ENCODE peak calls at places on chromosomes 3 and 15, in ten cellular contexts. One of them, this sample, is unnamed.
A peak's percentile ranks its signal among the peaks of the same experiment; 100 is the strongest.

GRCh38 chr3:13525827-13526625 is 22.9 kb upstream of the FBLN2 start:
- DNase-seq in Panc1: no peak
- DNase-seq in H1: no peak
- DNase-seq in SK-N-MC: no peak
- DNase-seq in suprapubic skin: no peak
- DNase-seq in transverse colon: no peak
- DNase-seq in HepG2: no peak
- DNase-seq in spleen: peak; percentile 69
- DNase-seq in sigmoid colon: no peak
- DNase-seq in GM23338: no peak
- DNase-seq in this sample: no peak

GRCh38 chr15:71151061-71151460 is 35.8 kb downstream of the THSD4 start:
- DNase-seq in transverse colon: no peak
- DNase-seq in SK-N-MC: no peak
- DNase-seq in sigmoid colon: no peak
- DNase-seq in Panc1: no peak
- DNase-seq in HepG2: no peak
- DNase-seq in suprapubic skin: no peak
- DNase-seq in spleen: no peak
- DNase-seq in H1: no peak
- DNase-seq in GM23338: no peak
- DNase-seq in this sample: no peak

GRCh38 chr3:155946178-155946577 is 75.7 kb downstream of the GMPS start:
- DNase-seq in H1: no peak
- DNase-seq in HepG2: peak; percentile 20
- DNase-seq in sigmoid colon: no peak
- DNase-seq in suprapubic skin: no peak
- DNase-seq in GM23338: no peak
- DNase-seq in transverse colon: no peak
- DNase-seq in SK-N-MC: no peak
- DNase-seq in spleen: no peak
- DNase-seq in Panc1: peak; percentile 25
- DNase-seq in this sample: no peak

GRCh38 chr3:125141596-125142417 is 70.7 kb downstream of the SLC12A8 start:
- DNase-seq in spleen: peak; percentile 95
- DNase-seq in suprapubic skin: no peak
- DNase-seq in H1: peak; percentile 81
- DNase-seq in sigmoid colon: peak; percentile 84
- DNase-seq in HepG2: no peak
- DNase-seq in Panc1: no peak
- DNase-seq in GM23338: peak; percentile 88
- DNase-seq in transverse colon: peak; percentile 74
- DNase-seq in SK-N-MC: no peak
- DNase-seq in this sample: peak; percentile 50

GRCh38 chr15:70275461-70276138 is 177.9 kb upstream of the TLE3 start:
- DNase-seq in transverse colon: no peak
- DNase-seq in spleen: peak; percentile 39
- DNase-seq in HepG2: no peak
- DNase-seq in Panc1: no peak
- DNase-seq in H1: no peak
- DNase-seq in suprapubic skin: peak; percentile 36
- DNase-seq in GM23338: no peak
- DNase-seq in SK-N-MC: no peak
- DNase-seq in sigmoid colon: no peak
- DNase-seq in this sample: no peak

GRCh38 chr15:64016257-64016656 is 30.0 kb downstream of the DAPK2 start:
- DNase-seq in suprapubic skin: no peak
- DNase-seq in Panc1: no peak
- DNase-seq in HepG2: no peak
- DNase-seq in SK-N-MC: no peak
- DNase-seq in transverse colon: no peak
- DNase-seq in spleen: no peak
- DNase-seq in sigmoid colon: no peak
- DNase-seq in GM23338: no peak
- DNase-seq in H1: no peak
- DNase-seq in this sample: no peak

GRCh38 chr3:123642182-123642956 is 57.5 kb upstream of the HACD2 start:
- DNase-seq in SK-N-MC: peak; percentile 74
- DNase-seq in spleen: peak; percentile 77
- DNase-seq in H1: peak; percentile 93
- DNase-seq in transverse colon: peak; percentile 84
- DNase-seq in Panc1: peak; percentile 77
- DNase-seq in sigmoid colon: peak; percentile 95
- DNase-seq in suprapubic skin: no peak
- DNase-seq in GM23338: peak; percentile 96
- DNase-seq in HepG2: peak; percentile 95
- DNase-seq in this sample: peak; percentile 72

GRCh38 chr15:64905119-64905831 is 6.4 kb upstream of the ANKDD1A start:
- DNase-seq in suprapubic skin: peak; percentile 81
- DNase-seq in SK-N-MC: no peak
- DNase-seq in GM23338: peak; percentile 98
- DNase-seq in Panc1: no peak
- DNase-seq in sigmoid colon: peak; percentile 89
- DNase-seq in H1: peak; percentile 96
- DNase-seq in HepG2: peak; percentile 22
- DNase-seq in transverse colon: peak; percentile 79
- DNase-seq in spleen: peak; percentile 94
- DNase-seq in this sample: peak; percentile 73

GRCh38 chr3:30607032-30607833 is 832 bp downstream of the TGFBR2 start:
- DNase-seq in suprapubic skin: peak; percentile 87
- DNase-seq in sigmoid colon: peak; percentile 86
- DNase-seq in transverse colon: peak; percentile 81
- DNase-seq in GM23338: peak; percentile 78
- DNase-seq in H1: peak; percentile 68
- DNase-seq in SK-N-MC: no peak
- DNase-seq in Panc1: no peak
- DNase-seq in spleen: peak; percentile 97
- DNase-seq in HepG2: no peak
- DNase-seq in this sample: peak; percentile 77

GRCh38 chr3:118987466-118987865 is 47.2 kb downstream of the IGSF11 start:
- DNase-seq in H1: no peak
- DNase-seq in spleen: no peak
- DNase-seq in sigmoid colon: peak; percentile 85
- DNase-seq in Panc1: no peak
- DNase-seq in SK-N-MC: no peak
- DNase-seq in transverse colon: peak; percentile 13
- DNase-seq in suprapubic skin: no peak
- DNase-seq in HepG2: no peak
- DNase-seq in GM23338: no peak
- DNase-seq in this sample: peak; percentile 69

GRCh38 chr3:58521002-58521670 is 15.9 kb downstream of the ACOX2 start:
- DNase-seq in SK-N-MC: no peak
- DNase-seq in HepG2: peak; percentile 81
- DNase-seq in H1: no peak
- DNase-seq in spleen: no peak
- DNase-seq in suprapubic skin: no peak
- DNase-seq in GM23338: no peak
- DNase-seq in transverse colon: no peak
- DNase-seq in sigmoid colon: no peak
- DNase-seq in Panc1: no peak
- DNase-seq in this sample: no peak

GRCh38 chr15:34223904-34224596 is 766 bp upstream of the EMC4 start:
- DNase-seq in H1: no peak
- DNase-seq in transverse colon: peak; percentile 9
- DNase-seq in sigmoid colon: no peak
- DNase-seq in suprapubic skin: no peak
- DNase-seq in Panc1: no peak
- DNase-seq in spleen: no peak
- DNase-seq in SK-N-MC: no peak
- DNase-seq in HepG2: no peak
- DNase-seq in GM23338: peak; percentile 19
- DNase-seq in this sample: no peak

GRCh38 chr15:91952216-91952615 is 98.7 kb downstream of the SLCO3A1 start:
- DNase-seq in spleen: no peak
- DNase-seq in transverse colon: no peak
- DNase-seq in GM23338: no peak
- DNase-seq in SK-N-MC: no peak
- DNase-seq in H1: no peak
- DNase-seq in Panc1: no peak
- DNase-seq in sigmoid colon: no peak
- DNase-seq in suprapubic skin: no peak
- DNase-seq in HepG2: no peak
- DNase-seq in this sample: no peak

GRCh38 chr15:59157398-59157797 is 49.2 kb upstream of the LDHAL6B start:
- DNase-seq in sigmoid colon: no peak
- DNase-seq in H1: no peak
- DNase-seq in transverse colon: no peak
- DNase-seq in suprapubic skin: no peak
- DNase-seq in HepG2: no peak
- DNase-seq in Panc1: no peak
- DNase-seq in SK-N-MC: no peak
- DNase-seq in spleen: no peak
- DNase-seq in GM23338: no peak
- DNase-seq in this sample: no peak

GRCh38 chr15:59157840-59158700 is 48.6 kb upstream of the LDHAL6B start:
- DNase-seq in SK-N-MC: no peak
- DNase-seq in sigmoid colon: no peak
- DNase-seq in H1: no peak
- DNase-seq in spleen: no peak
- DNase-seq in GM23338: no peak
- DNase-seq in HepG2: no peak
- DNase-seq in suprapubic skin: no peak
- DNase-seq in Panc1: no peak
- DNase-seq in transverse colon: no peak
- DNase-seq in this sample: no peak

GRCh38 chr15:59152694-59153450 is 47.9 kb downstream of the CCNB2 start:
- DNase-seq in SK-N-MC: no peak
- DNase-seq in GM23338: no peak
- DNase-seq in sigmoid colon: no peak
- DNase-seq in spleen: no peak
- DNase-seq in H1: no peak
- DNase-seq in Panc1: no peak
- DNase-seq in transverse colon: no peak
- DNase-seq in HepG2: no peak
- DNase-seq in suprapubic skin: no peak
- DNase-seq in this sample: no peak

GRCh38 chr15:59153466-59153865 is 48.5 kb downstream of the CCNB2 start:
- DNase-seq in suprapubic skin: no peak
- DNase-seq in GM23338: no peak
- DNase-seq in HepG2: no peak
- DNase-seq in sigmoid colon: no peak
- DNase-seq in Panc1: no peak
- DNase-seq in transverse colon: no peak
- DNase-seq in spleen: no peak
- DNase-seq in H1: no peak
- DNase-seq in SK-N-MC: no peak
- DNase-seq in this sample: no peak

DNA sequence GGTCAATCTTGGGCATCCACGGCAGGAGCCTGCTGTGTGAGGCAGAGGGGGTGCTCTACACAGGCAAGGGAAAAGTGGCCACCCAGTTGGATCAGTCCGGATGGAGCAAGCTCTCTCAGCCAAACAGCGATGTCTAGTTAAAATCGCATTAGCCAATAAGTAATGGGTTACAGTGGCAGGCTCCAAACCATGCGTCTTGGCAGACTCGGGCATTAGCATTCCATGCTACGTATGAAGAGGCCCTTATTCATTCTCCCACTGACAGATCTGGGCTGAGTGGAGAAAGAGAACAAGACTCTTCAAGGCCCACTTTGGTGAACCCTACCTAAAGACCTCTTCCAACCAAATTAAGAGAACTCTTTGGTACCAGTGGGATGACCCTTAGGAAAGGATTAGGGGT is 49.3 kb downstream of the CCNB2 start:
- DNase-seq in SK-N-MC: no peak
- DNase-seq in Panc1: no peak
- DNase-seq in sigmoid colon: no peak
- DNase-seq in suprapubic skin: no peak
- DNase-seq in transverse colon: no peak
- DNase-seq in HepG2: no peak
- DNase-seq in H1: no peak
- DNase-seq in GM23338: no peak
- DNase-seq in spleen: no peak
- DNase-seq in this sample: no peak
- TF ChIP-seq POLR2AphosphoS5 in SK-N-MC: no peak
- TF ChIP-seq POLR2AphosphoS5 in Panc1: no peak
- TF ChIP-seq POLR2AphosphoS5 in sigmoid colon: no peak
- TF ChIP-seq POLR2AphosphoS5 in suprapubic skin: no peak
- TF ChIP-seq POLR2AphosphoS5 in transverse colon: no peak
- TF ChIP-seq POLR2AphosphoS5 in HepG2: no peak
- TF ChIP-seq POLR2AphosphoS5 in H1: no peak
- TF ChIP-seq POLR2AphosphoS5 in GM23338: no peak
- TF ChIP-seq POLR2AphosphoS5 in spleen: no peak
- TF ChIP-seq POLR2AphosphoS5 in this sample: no peak

GRCh38 chr3:160402249-160403027 is 3.0 kb downstream of the SMC4 start:
- DNase-seq in suprapubic skin: no peak
- DNase-seq in H1: no peak
- DNase-seq in Panc1: no peak
- DNase-seq in transverse colon: no peak
- DNase-seq in GM23338: no peak
- DNase-seq in SK-N-MC: no peak
- DNase-seq in HepG2: no peak
- DNase-seq in spleen: no peak
- DNase-seq in sigmoid colon: no peak
- DNase-seq in this sample: no peak
- H3K4me3 ChIP-seq in suprapubic skin: peak overlapping the region; percentile 68
- H3K4me3 ChIP-seq in H1: peak overlapping the region; percentile 12
- H3K4me3 ChIP-seq in Panc1: peak overlapping the region; percentile 71
- H3K4me3 ChIP-seq in transverse colon: no peak overlapping the region
- H3K4me3 ChIP-seq in GM23338: peak overlapping the region; percentile 60
- H3K4me3 ChIP-seq in SK-N-MC: peak overlapping the region; percentile 98
- H3K4me3 ChIP-seq in HepG2: peak overlapping the region; percentile 94
- H3K4me3 ChIP-seq in spleen: no peak overlapping the region
- H3K4me3 ChIP-seq in sigmoid colon: no peak overlapping the region
- H3K4me3 ChIP-seq in this sample: peak overlapping the region; percentile 80

DNA sequence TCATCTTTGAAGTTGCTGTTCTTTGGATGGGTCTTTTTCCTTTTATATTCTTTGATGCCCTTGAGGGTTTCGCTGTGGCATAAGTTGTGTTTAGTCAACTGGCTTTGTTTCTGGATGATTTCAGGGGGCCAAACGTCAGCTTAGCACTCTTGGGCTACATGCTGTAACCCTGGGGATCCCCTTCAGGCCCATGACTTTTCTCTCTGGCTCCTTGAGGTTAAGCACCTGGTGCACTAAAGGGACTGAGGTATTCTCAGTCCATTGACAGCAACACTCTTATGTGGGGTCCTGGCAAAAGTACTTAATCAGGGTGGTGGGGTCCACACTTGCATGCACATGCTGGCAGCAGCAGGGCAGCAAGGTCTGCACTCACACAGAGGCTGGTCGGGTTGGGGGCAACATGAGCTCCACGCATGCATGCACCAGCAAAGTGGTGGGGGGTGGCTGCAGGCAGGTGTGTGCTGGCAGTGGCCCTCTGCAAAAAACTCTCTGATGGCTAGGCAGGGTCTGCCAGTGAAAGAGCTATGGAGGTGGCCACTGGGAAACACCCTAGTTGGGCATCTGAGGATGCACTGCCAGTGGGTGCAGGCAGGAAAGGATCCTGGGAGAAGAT is 38.1 kb upstream of the CD200R1L start:
- DNase-seq in suprapubic skin: no peak
- DNase-seq in GM23338: no peak
- DNase-seq in HepG2: no peak
- DNase-seq in sigmoid colon: no peak
- DNase-seq in H1: no peak
- DNase-seq in Panc1: no peak
- DNase-seq in transverse colon: no peak
- DNase-seq in SK-N-MC: no peak
- DNase-seq in spleen: no peak
- DNase-seq in this sample: no peak
- H3K36me3 ChIP-seq in suprapubic skin: no peaks in the 10 kb centered on the region
- H3K36me3 ChIP-seq in GM23338: no peaks in the 10 kb centered on the region
- H3K36me3 ChIP-seq in HepG2: no peaks in the 10 kb centered on the region
- H3K36me3 ChIP-seq in sigmoid colon: no peaks in the 10 kb centered on the region
- H3K36me3 ChIP-seq in H1: no peaks in the 10 kb centered on the region
- H3K36me3 ChIP-seq in Panc1: no peaks in the 10 kb centered on the region
- H3K36me3 ChIP-seq in transverse colon: no peaks in the 10 kb centered on the region
- H3K36me3 ChIP-seq in SK-N-MC: no peaks in the 10 kb centered on the region
- H3K36me3 ChIP-seq in spleen: no peaks in the 10 kb centered on the region
- H3K36me3 ChIP-seq in this sample: no peaks in the 10 kb centered on the region

GRCh38 chr3:41204369-41204768 is 5.1 kb downstream of the CTNNB1 start:
- DNase-seq in H1: no peak
- DNase-seq in sigmoid colon: no peak
- DNase-seq in HepG2: no peak
- DNase-seq in Panc1: no peak
- DNase-seq in GM23338: no peak
- DNase-seq in suprapubic skin: no peak
- DNase-seq in SK-N-MC: no peak
- DNase-seq in transverse colon: no peak
- DNase-seq in spleen: no peak
- DNase-seq in this sample: no peak
- TF ChIP-seq POLR2AphosphoS5 in H1: no peak
- TF ChIP-seq POLR2AphosphoS5 in sigmoid colon: no peak
- TF ChIP-seq POLR2AphosphoS5 in HepG2: no peak
- TF ChIP-seq POLR2AphosphoS5 in Panc1: no peak
- TF ChIP-seq POLR2AphosphoS5 in GM23338: no peak
- TF ChIP-seq POLR2AphosphoS5 in suprapubic skin: no peak
- TF ChIP-seq POLR2AphosphoS5 in SK-N-MC: no peak
- TF ChIP-seq POLR2AphosphoS5 in transverse colon: no peak
- TF ChIP-seq POLR2AphosphoS5 in spleen: no peak
- TF ChIP-seq POLR2AphosphoS5 in this sample: no peak